ENCODE peak calls at places on chromosome 9, in six cellular contexts. F is heart left ventricle, H is A549, I is upper lobe of right lung, Y is fibroblast of lung, G is cardiac muscle cell. P is an unnamed sample.

GRCh38 chr9:27248702-27249101 is 48.2 kb downstream of the EQTN start:
- DNase-seq in Y (peak; percentile 10), I (no peak), F (no peak), H (no peak), G (peak; percentile 8), P (no peak)

GRCh38 chr9:124778575-124779367 is 1.8 kb downstream of the OLFML2A start:
- DNase-seq in F (no peak), Y (no peak), G (no peak), H (no peak), I (peak; percentile 31), P (no peak)

GRCh38 chr9:6788175-6789016 is 30.6 kb downstream of the KDM4C start:
- DNase-seq in G (peak; percentile 44), F (peak; percentile 36), I (no peak), H (peak; percentile 68), Y (peak; percentile 61), P (no peak)

GRCh38 chr9:111198936-111199335 is 131.1 kb downstream of the OR2K2 start:
- DNase-seq in G (peak; percentile 4), H (no peak), Y (peak; percentile 36), I (no peak), F (no peak), P (no peak)

GRCh38 chr9:124008855-124009834 is 2.4 kb upstream of the LHX2 start:
- DNase-seq in H (no peak), Y (no peak), F (no peak), I (peak; percentile 12), G (no peak), P (no peak)

GRCh38 chr9:128385493-128386205 is 14.5 kb downstream of the URM1 start:
- DNase-seq in H (no peak), I (no peak), F (no peak), Y (no peak), G (no peak), P (no peak)

GRCh38 chr9:129776566-129776937 is 23.7 kb upstream of the PTGES start:
- DNase-seq in F (peak; percentile 52), Y (peak; percentile 33), I (no peak), G (peak; percentile 76), H (no peak), P (peak; percentile 19)

GRCh38 chr9:77423841-77424240 is 224.3 kb downstream of the GNA14 start:
- DNase-seq in I (no peak), F (no peak), H (no peak), G (no peak), Y (no peak), P (no peak)

GRCh38 chr9:107138261-107138992 is 144.7 kb upstream of the RAD23B start:
- DNase-seq in Y (peak; percentile 28), I (no peak), F (no peak), H (no peak), G (peak; percentile 36), P (peak; percentile 2)

GRCh38 chr9:13555516-13555915 is 276.0 kb upstream of the MPDZ start:
- DNase-seq in Y (no peak), G (no peak), F (no peak), H (no peak), I (no peak), P (no peak)

GRCh38 chr9:37034320-37034937 is 361 bp upstream of the PAX5 start:
- DNase-seq in H (no peak), I (no peak), Y (peak; percentile 4), F (no peak), G (no peak), P (no peak)
- TF ChIP-seq CTCF in H (peak; percentile 59), I (no peak), Y (no peak), F (no peak), G (no peak), P (no peak)

GRCh38 chr9:97635026-97635425 is 1.4 kb downstream of the NCBP1 start:
- DNase-seq in Y (no peak), F (no peak), H (no peak), I (no peak), G (no peak), P (no peak)
- H3K4me3 ChIP-seq in Y (peak overlapping the region; percentile 97), F (peak overlapping the region; percentile 93), H (peak overlapping the region; percentile 96), I (peak overlapping the region; percentile 76), G (no peak overlapping the region), P (peak overlapping the region; percentile 92)

DNA sequence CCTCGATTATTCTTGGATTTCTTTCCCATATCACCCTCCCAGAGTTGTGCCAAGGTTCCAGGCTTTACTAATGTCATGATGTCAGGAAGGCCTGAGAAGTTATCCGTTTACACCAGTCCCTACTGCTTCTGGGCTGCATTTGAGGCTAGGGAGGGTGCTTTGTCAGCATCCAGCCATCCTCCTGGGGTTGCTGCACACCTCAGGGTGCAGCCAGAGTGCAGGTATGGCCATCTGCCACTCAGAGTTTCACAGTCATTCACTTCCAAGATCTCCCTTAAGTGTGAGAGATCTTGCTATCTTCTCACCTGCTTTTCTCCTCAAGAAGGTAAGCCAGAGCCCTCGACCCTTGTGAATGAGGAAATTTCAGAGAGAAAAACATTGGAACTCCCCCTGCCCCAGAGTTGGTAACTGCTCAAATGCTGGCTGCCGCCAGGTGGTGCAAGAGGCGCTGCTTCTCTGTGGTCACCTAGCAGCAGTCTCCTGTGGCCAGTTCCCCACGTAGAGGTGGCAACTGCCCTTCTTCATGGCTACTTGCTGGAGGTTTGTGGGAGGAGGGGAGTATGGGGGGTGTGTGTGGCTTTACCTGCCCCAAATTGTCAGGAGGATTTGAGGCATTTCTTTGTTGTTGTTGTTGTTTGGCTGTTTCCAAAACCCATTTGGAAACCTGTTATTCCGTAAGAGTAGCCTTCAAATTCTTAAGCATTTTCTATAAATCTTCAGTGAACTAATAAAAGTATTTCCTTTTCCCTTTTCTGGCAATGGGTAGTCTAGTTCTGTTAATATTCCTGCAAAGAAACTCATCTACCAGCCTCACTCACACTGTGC is 259.6 kb upstream of the DMRT1 start:
- DNase-seq in F (no peak), G (no peak), H (peak; percentile 35), Y (no peak), I (no peak), P (no peak)
- TF ChIP-seq CTCF in F (no peak), G (peak; percentile 24), H (peak; percentile 49), Y (no peak), I (no peak), P (no peak)

DNA sequence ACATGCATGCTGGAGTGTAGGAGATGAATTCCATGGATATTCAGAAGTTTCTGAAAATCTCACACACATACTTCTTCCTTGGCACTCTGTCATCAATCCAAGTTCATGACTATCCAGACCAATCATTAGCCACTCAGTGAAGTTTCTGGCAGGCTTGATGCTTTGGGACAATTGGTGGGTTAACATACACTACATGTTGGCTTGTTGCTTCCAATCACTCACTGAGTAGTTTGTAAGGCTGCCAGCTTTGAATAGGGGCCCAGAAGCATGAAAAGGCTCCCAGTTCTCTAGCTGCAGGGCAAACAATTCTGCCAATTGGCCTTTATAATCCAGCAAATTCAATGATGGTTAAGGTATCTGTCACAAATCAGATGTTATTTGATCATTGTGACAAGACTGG is 147.5 kb downstream of the CEMIP2 start:
- DNase-seq in H (no peak), G (no peak), F (no peak), Y (peak; percentile 7), I (no peak), P (no peak)
- H3K4me3 ChIP-seq in H (no peak overlapping the region), G (no peak overlapping the region), F (no peak overlapping the region), Y (no peak overlapping the region), I (no peak overlapping the region), P (no peak overlapping the region)

GRCh38 chr9:68949271-68950000 is 64.5 kb downstream of the PRKACG start:
- DNase-seq in G (peak; percentile 27), I (no peak), H (no peak), F (no peak), Y (no peak), P (no peak)
- TF ChIP-seq CTCF in G (peak; percentile 34), I (peak; percentile 11), H (no peak), F (peak; percentile 28), Y (peak; percentile 18), P (peak; percentile 24)

GRCh38 chr9:120792898-120793765 is at the start of gene FBXW2:
- DNase-seq in H (peak; percentile 92), G (peak; percentile 94), I (peak; percentile 98), Y (peak; percentile 91), F (peak; percentile 95), P (peak; percentile 55)

GRCh38 chr9:120787906-120788305 is 5.3 kb downstream of the FBXW2 start:
- DNase-seq in I (no peak), G (no peak), F (no peak), Y (no peak), H (no peak), P (no peak)

GRCh38 chr9:120791161-120791560 is 2.1 kb downstream of the FBXW2 start:
- DNase-seq in I (no peak), Y (peak; percentile 40), G (peak; percentile 18), F (no peak), H (no peak), P (no peak)
- H3K4me3 ChIP-seq in I (no peak overlapping the region), Y (no peak overlapping the region), G (no peak overlapping the region), F (no peak overlapping the region), H (no peak overlapping the region), P (no peak overlapping the region)

GRCh38 chr9:90903731-90904422 is 102.3 kb downstream of the SYK start:
- DNase-seq in F (no peak), I (no peak), H (no peak), G (no peak), Y (no peak), P (no peak)

GRCh38 chr9:90901933-90902332 is 100.3 kb downstream of the SYK start:
- DNase-seq in H (no peak), F (no peak), I (no peak), Y (no peak), G (no peak), P (no peak)

GRCh38 chr9:90898229-90898628 is 96.6 kb downstream of the SYK start:
- DNase-seq in H (no peak), I (no peak), F (no peak), G (peak; percentile 35), Y (no peak), P (no peak)

GRCh38 chr9:90899287-90899686 is 97.7 kb downstream of the SYK start:
- DNase-seq in H (no peak), I (no peak), G (no peak), F (no peak), Y (no peak), P (no peak)

DNA sequence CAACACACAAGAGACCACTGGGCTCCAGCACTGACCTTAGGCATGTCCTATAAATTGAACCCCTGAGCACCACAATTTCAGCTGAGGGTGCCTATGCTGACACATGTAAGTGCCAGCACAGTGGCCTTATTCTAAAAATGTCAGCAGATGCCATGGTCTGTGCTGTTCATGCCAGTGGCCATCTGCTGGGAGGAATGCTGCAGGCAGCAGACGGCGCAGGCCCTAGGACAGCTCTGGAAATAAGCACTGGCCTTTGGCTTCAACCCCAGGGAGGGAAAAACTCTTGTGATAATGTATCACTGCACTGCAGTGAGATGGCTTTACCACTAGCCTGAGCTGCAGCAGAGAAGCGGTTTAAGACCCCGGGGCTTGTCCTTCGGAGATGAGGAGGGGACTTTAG is 98.5 kb downstream of the SYK start:
- DNase-seq in I (no peak), Y (no peak), H (no peak), F (peak; percentile 73), G (peak; percentile 49), P (no peak)
- TF ChIP-seq CTCF in I (no peak), Y (peak; percentile 28), H (no peak), F (peak; percentile 50), G (peak; percentile 37), P (no peak)

DNA sequence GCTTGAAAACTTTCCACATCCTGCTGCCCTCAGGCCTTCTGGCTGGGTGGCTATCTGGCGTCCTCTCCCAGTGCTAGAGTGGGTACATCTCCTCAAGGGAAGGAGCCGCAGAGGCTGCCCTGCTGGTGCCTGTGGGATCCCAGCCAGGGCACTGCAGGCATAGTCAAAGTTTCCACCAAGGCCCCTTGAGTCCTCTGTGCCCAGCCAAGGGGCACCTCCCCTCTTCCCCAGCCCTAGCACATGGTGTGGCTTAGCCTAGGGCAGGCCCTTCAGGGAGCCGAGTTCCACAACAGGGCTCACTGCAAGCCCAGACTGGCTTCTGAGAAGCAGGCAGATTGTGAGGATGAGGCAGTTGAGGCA is 103.2 kb downstream of the RGS3 start:
- DNase-seq in H (no peak), F (peak; percentile 59), G (no peak), Y (no peak), I (peak; percentile 77), P (no peak)
- H3K4me3 ChIP-seq in H (no peak overlapping the region), F (peak overlapping the region; percentile 67), G (no peak overlapping the region), Y (no peak overlapping the region), I (peak overlapping the region; percentile 43), P (peak overlapping the region; percentile 54)

P was measured in astrocyte of the cerebellum.